ENCODE peak calls at places on chromosomes 6 and 20, in five cellular contexts. R, L, K, Y and O are unnamed samples.
A peak's percentile ranks its signal among the peaks of the same experiment; 100 is the strongest.

GRCh38 chr6:129491436-129491835 is 218.5 kb downstream of the ARHGAP18 start:
- DNase-seq in Y (peak; percentile 52), K (no peak), R (no peak), L (peak; percentile 71), O (no peak)

GRCh38 chr20:20664795-20665194 is 47.6 kb downstream of the RALGAPA2 start:
- DNase-seq in K (no peak), L (no peak), Y (peak; percentile 56), R (no peak), O (peak; percentile 25)

GRCh38 chr6:53795254-53795701 is 473 bp downstream of the LRRC1 start:
- DNase-seq in L (no peak), Y (peak; percentile 38), R (no peak), K (no peak), O (peak; percentile 32)

GRCh38 chr6:155171109-155171746 is 92.6 kb upstream of the CLDN20 start:
- DNase-seq in Y (peak; percentile 94), K (no peak), R (no peak), L (peak; percentile 94), O (peak; percentile 41)

GRCh38 chr20:4820833-4821518 is 99.3 kb downstream of the PRND start:
- DNase-seq in Y (peak; percentile 81), K (peak; percentile 81), L (peak; percentile 68), R (no peak), O (no peak)

GRCh38 chr6:35248300-35248699 is 11.2 kb upstream of the ZNF76 start:
- DNase-seq in L (no peak), K (no peak), R (no peak), Y (no peak), O (no peak)

GRCh38 chr6:79453558-79454042 is 83.6 kb downstream of the LCA5 start:
- DNase-seq in K (no peak), L (no peak), R (no peak), Y (no peak), O (no peak)

GRCh38 chr20:50799890-50800550 is 5.2 kb downstream of the BCAS4 start:
- DNase-seq in K (no peak), L (no peak), Y (no peak), R (no peak), O (no peak)

GRCh38 chr6:12782136-12782535 is 65.6 kb downstream of the PHACTR1 start:
- DNase-seq in R (no peak), K (no peak), L (no peak), Y (no peak), O (no peak)

GRCh38 chr20:57707849-57708693 is 1.7 kb downstream of the PMEPA1 start:
- DNase-seq in R (no peak), K (no peak), L (peak; percentile 30), Y (peak; percentile 40), O (no peak)

GRCh38 chr6:27451660-27452390 is 21.1 kb downstream of the ZNF184 start:
- DNase-seq in Y (no peak), K (no peak), L (no peak), R (no peak), O (no peak)

GRCh38 chr6:27448456-27448855 is 24.4 kb downstream of the ZNF184 start:
- DNase-seq in K (no peak), L (no peak), R (no peak), Y (no peak), O (no peak)

GRCh38 chr6:27452496-27452897 is 20.4 kb downstream of the ZNF184 start:
- DNase-seq in R (no peak), L (no peak), K (no peak), Y (peak; percentile 5), O (no peak)
- H3K36me3 ChIP-seq in R (peaks cover 64% of the 10 kb centered on the region), L (peaks cover 74% of the 10 kb centered on the region), K (peaks cover 4% of the 10 kb centered on the region), Y (peaks cover 100% of the 10 kb centered on the region), O (peaks cover 49% of the 10 kb centered on the region)

GRCh38 chr20:44349349-44349748 is 6.2 kb upstream of the HNF4A start:
- DNase-seq in K (no peak), Y (no peak), L (no peak), R (no peak), O (no peak)
- H3K4me1 ChIP-seq in K (no peaks in the 10 kb centered on the region), Y (no peaks in the 10 kb centered on the region), L (no peaks in the 10 kb centered on the region), R (no peaks in the 10 kb centered on the region), O (no peaks in the 10 kb centered on the region)

DNA sequence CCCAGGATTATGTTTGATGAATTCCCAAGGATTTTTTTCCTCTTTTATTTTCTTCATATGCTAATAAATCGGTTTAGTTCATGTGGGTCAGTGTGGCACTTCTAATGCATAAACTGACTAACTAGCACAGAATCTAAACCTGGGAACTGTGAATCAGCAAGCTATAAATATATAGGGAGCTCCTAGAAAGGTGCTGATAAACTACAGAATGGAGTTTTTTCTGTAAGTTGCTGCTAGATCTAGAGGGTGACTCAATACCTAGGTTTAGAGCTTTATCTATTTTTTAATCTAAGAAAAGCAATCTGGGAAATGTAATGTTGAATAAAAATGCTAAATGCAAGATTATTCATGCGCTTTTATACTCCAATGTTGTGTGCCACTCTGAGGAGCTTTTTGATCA is 118.9 kb upstream of the PTCHD4 start:
- DNase-seq in L (peak; percentile 0), Y (peak; percentile 33), R (no peak), K (no peak), O (no peak)
- H3K36me3 ChIP-seq in L (no peaks in the 10 kb centered on the region), Y (no peaks in the 10 kb centered on the region), R (no peaks in the 10 kb centered on the region), K (no peaks in the 10 kb centered on the region), O (no peaks in the 10 kb centered on the region)

GRCh38 chr6:37513576-37513975 is 13.9 kb upstream of the CCDC167 start:
- DNase-seq in K (no peak), R (no peak), L (no peak), Y (no peak), O (no peak)

GRCh38 chr6:37513155-37513554 is 13.5 kb upstream of the CCDC167 start:
- DNase-seq in R (no peak), L (no peak), K (no peak), Y (no peak), O (no peak)

GRCh38 chr6:37514377-37514776 is 14.7 kb upstream of the CCDC167 start:
- DNase-seq in K (no peak), R (no peak), Y (peak; percentile 78), L (peak; percentile 44), O (no peak)

GRCh38 chr6:37512400-37512958 is 12.8 kb upstream of the CCDC167 start:
- DNase-seq in R (no peak), Y (no peak), L (no peak), K (no peak), O (no peak)

GRCh38 chr6:37511910-37512399 is 12.3 kb upstream of the CCDC167 start:
- DNase-seq in K (no peak), Y (no peak), R (no peak), L (no peak), O (no peak)
- H3K4me1 ChIP-seq in K (no peaks in the 10 kb centered on the region), Y (peaks cover 23% of the 10 kb centered on the region), R (no peaks in the 10 kb centered on the region), L (peaks cover 10% of the 10 kb centered on the region), O (peaks cover 9% of the 10 kb centered on the region)